ENCODE peak calls at places on chromosomes 5 and 9, in six cellular contexts. One of them, this sample, is unnamed.

GRCh38 chr5:138177936-138178515 is 404 bp downstream of the BRD8 start:
- DNase-seq in activated naive CD4-positive, alpha-beta T cell: no peak
- DNase-seq in activated T-cell treated with anti-CD3 and anti-CD28 coated beads for 1 hour: no peak
- DNase-seq in kidney epithelial cell: no peak
- DNase-seq in BE2C: peak
- DNase-seq in transverse colon: peak
- DNase-seq in this sample: peak

GRCh38 chr5:142634375-142635018 is 51.4 kb downstream of the FGF1 start:
- DNase-seq in activated T-cell treated with anti-CD3 and anti-CD28 coated beads for 1 hour: no peak
- DNase-seq in kidney epithelial cell: no peak
- DNase-seq in transverse colon: no peak
- DNase-seq in activated naive CD4-positive, alpha-beta T cell: no peak
- DNase-seq in BE2C: no peak
- DNase-seq in this sample: no peak

GRCh38 chr9:92954886-92955285 is 7.6 kb downstream of the FGD3 start:
- DNase-seq in transverse colon: no peak
- DNase-seq in kidney epithelial cell: no peak
- DNase-seq in BE2C: no peak
- DNase-seq in activated T-cell treated with anti-CD3 and anti-CD28 coated beads for 1 hour: no peak
- DNase-seq in activated naive CD4-positive, alpha-beta T cell: no peak
- DNase-seq in this sample: no peak

GRCh38 chr9:126805546-126806262 is 864 bp downstream of the ZBTB43 start:
- DNase-seq in BE2C: peak
- DNase-seq in activated naive CD4-positive, alpha-beta T cell: peak
- DNase-seq in kidney epithelial cell: peak
- DNase-seq in transverse colon: peak
- DNase-seq in activated T-cell treated with anti-CD3 and anti-CD28 coated beads for 1 hour: peak
- DNase-seq in this sample: peak

GRCh38 chr5:101897914-101898313 is 398.2 kb downstream of the SLCO4C1 start:
- DNase-seq in activated naive CD4-positive, alpha-beta T cell: no peak
- DNase-seq in activated T-cell treated with anti-CD3 and anti-CD28 coated beads for 1 hour: no peak
- DNase-seq in transverse colon: no peak
- DNase-seq in BE2C: peak
- DNase-seq in kidney epithelial cell: no peak
- DNase-seq in this sample: no peak

GRCh38 chr9:134482226-134482625 is 156.0 kb downstream of the RXRA start:
- DNase-seq in kidney epithelial cell: no peak
- DNase-seq in BE2C: no peak
- DNase-seq in transverse colon: no peak
- DNase-seq in activated naive CD4-positive, alpha-beta T cell: no peak
- DNase-seq in activated T-cell treated with anti-CD3 and anti-CD28 coated beads for 1 hour: no peak
- DNase-seq in this sample: no peak

GRCh38 chr9:135223831-135224230 is 136.4 kb downstream of the OLFM1 start:
- DNase-seq in kidney epithelial cell: no peak
- DNase-seq in activated naive CD4-positive, alpha-beta T cell: no peak
- DNase-seq in activated T-cell treated with anti-CD3 and anti-CD28 coated beads for 1 hour: no peak
- DNase-seq in transverse colon: no peak
- DNase-seq in BE2C: peak
- DNase-seq in this sample: no peak

GRCh38 chr9:124854822-124855221 is 1.6 kb downstream of the WDR38 start:
- DNase-seq in BE2C: no peak
- DNase-seq in kidney epithelial cell: no peak
- DNase-seq in activated T-cell treated with anti-CD3 and anti-CD28 coated beads for 1 hour: no peak
- DNase-seq in transverse colon: no peak
- DNase-seq in activated naive CD4-positive, alpha-beta T cell: no peak
- DNase-seq in this sample: no peak

GRCh38 chr9:3931996-3932906 is 367.6 kb downstream of the GLIS3 start:
- DNase-seq in activated T-cell treated with anti-CD3 and anti-CD28 coated beads for 1 hour: no peak
- DNase-seq in transverse colon: no peak
- DNase-seq in kidney epithelial cell: no peak
- DNase-seq in BE2C: no peak
- DNase-seq in activated naive CD4-positive, alpha-beta T cell: no peak
- DNase-seq in this sample: no peak